ENCODE peak calls at places on chromosomes 16 and 17, in six cellular contexts. A, E, D, T, S and B are unnamed samples.

GRCh38 chr17:67054011-67054591 is 9.7 kb downstream of the CACNG1 start:
- DNase-seq in A (no peak), E (no peak), D (no peak), T (no peak), S (no peak), B (no peak)

GRCh38 chr17:76878568-76878967 is 10.4 kb downstream of the MGAT5B start:
- DNase-seq in A (no peak), E (no peak), D (no peak), T (no peak), S (no peak), B (no peak)

GRCh38 chr17:6286239-6286638 is 148.7 kb downstream of the AIPL1 start:
- DNase-seq in A (no peak), E (peak; percentile 37), D (no peak), T (peak; percentile 4), S (peak; percentile 23), B (no peak)

GRCh38 chr16:15705064-15705565 is 55.1 kb downstream of the NDE1 start:
- DNase-seq in A (no peak), E (no peak), D (no peak), T (no peak), S (no peak), B (no peak)

GRCh38 chr16:5604770-5605169 is 507.2 kb upstream of the EEF2KMT start:
- DNase-seq in A (no peak), E (peak; percentile 13), D (no peak), T (peak; percentile 23), S (no peak), B (no peak)

GRCh38 chr17:67019126-67019507 is 25.2 kb upstream of the CACNG1 start:
- DNase-seq in A (no peak), E (no peak), D (no peak), T (no peak), S (no peak), B (no peak)

GRCh38 chr16:30997887-30998711 is 12.3 kb downstream of the STX1B start:
- DNase-seq in A (no peak), E (no peak), D (no peak), T (peak; percentile 49), S (no peak), B (no peak)

GRCh38 chr16:8931864-8932263 is 31.8 kb downstream of the USP7 start:
- DNase-seq in A (no peak), E (peak; percentile 62), D (no peak), T (peak; percentile 48), S (no peak), B (no peak)

GRCh38 chr16:471353-472198 is 46.1 kb downstream of the RAB11FIP3 start:
- DNase-seq in A (no peak), E (no peak), D (no peak), T (no peak), S (peak; percentile 64), B (no peak)

GRCh38 chr16:24689128-24689527 is 40.3 kb upstream of the TNRC6A start:
- DNase-seq in A (no peak), E (peak; percentile 24), D (no peak), T (peak; percentile 53), S (no peak), B (no peak)

GRCh38 chr17:7262192-7263070 is at the start of gene CLDN7:
- DNase-seq in A (no peak), E (peak; percentile 14), D (no peak), T (no peak), S (peak; percentile 90), B (no peak)

GRCh38 chr16:71629617-71630016 is 3.6 kb downstream of the MARVELD3 start:
- DNase-seq in A (no peak), E (no peak), D (no peak), T (no peak), S (no peak), B (no peak)

GRCh38 chr17:30997270-30997669 is 26.4 kb downstream of the RNF135 start:
- DNase-seq in A (no peak), E (no peak), D (no peak), T (no peak), S (no peak), B (no peak)

GRCh38 chr17:21125862-21126261 is 902 bp upstream of the DHRS7B start:
- DNase-seq in A (no peak), E (no peak), D (no peak), T (no peak), S (no peak), B (no peak)
- TF ChIP-seq POLR2A in A (no peak), E (no peak), D (no peak), T (no peak), S (no peak), B (no peak)

GRCh38 chr17:71760062-71760720 is 360.6 kb upstream of the SOX9 start:
- DNase-seq in A (no peak), E (no peak), D (no peak), T (no peak), S (no peak), B (no peak)
- TF ChIP-seq TAF1 in A (no peak), E (no peak), D (no peak), T (no peak), S (no peak), B (no peak)

GRCh38 chr16:85436636-85437160 is 176.4 kb upstream of the GSE1 start:
- DNase-seq in A (no peak), E (peak; percentile 99), D (no peak), T (no peak), S (peak; percentile 74), B (no peak)

GRCh38 chr16:85435298-85435697 is 177.8 kb upstream of the GSE1 start:
- DNase-seq in A (no peak), E (no peak), D (no peak), T (no peak), S (no peak), B (no peak)

GRCh38 chr16:85436207-85436606 is 176.9 kb upstream of the GSE1 start:
- DNase-seq in A (no peak), E (no peak), D (no peak), T (no peak), S (no peak), B (no peak)

GRCh38 chr16:85438981-85439639 is 174.0 kb upstream of the GSE1 start:
- DNase-seq in A (no peak), E (no peak), D (no peak), T (no peak), S (no peak), B (no peak)

GRCh38 chr16:85437161-85438052 is 175.7 kb upstream of the GSE1 start:
- DNase-seq in A (no peak), E (peak; percentile 86), D (no peak), T (no peak), S (no peak), B (no peak)
- TF ChIP-seq POLR2A in A (no peak), E (no peak), D (no peak), T (no peak), S (no peak), B (no peak)

GRCh38 chr17:83180996-83181481 is 101.6 kb downstream of the METRNL start:
- DNase-seq in A (no peak), E (no peak), D (no peak), T (no peak), S (no peak), B (no peak)
- TF ChIP-seq TAF1 in A (no peak), E (no peak), D (no peak), T (no peak), S (no peak), B (no peak)

DNA sequence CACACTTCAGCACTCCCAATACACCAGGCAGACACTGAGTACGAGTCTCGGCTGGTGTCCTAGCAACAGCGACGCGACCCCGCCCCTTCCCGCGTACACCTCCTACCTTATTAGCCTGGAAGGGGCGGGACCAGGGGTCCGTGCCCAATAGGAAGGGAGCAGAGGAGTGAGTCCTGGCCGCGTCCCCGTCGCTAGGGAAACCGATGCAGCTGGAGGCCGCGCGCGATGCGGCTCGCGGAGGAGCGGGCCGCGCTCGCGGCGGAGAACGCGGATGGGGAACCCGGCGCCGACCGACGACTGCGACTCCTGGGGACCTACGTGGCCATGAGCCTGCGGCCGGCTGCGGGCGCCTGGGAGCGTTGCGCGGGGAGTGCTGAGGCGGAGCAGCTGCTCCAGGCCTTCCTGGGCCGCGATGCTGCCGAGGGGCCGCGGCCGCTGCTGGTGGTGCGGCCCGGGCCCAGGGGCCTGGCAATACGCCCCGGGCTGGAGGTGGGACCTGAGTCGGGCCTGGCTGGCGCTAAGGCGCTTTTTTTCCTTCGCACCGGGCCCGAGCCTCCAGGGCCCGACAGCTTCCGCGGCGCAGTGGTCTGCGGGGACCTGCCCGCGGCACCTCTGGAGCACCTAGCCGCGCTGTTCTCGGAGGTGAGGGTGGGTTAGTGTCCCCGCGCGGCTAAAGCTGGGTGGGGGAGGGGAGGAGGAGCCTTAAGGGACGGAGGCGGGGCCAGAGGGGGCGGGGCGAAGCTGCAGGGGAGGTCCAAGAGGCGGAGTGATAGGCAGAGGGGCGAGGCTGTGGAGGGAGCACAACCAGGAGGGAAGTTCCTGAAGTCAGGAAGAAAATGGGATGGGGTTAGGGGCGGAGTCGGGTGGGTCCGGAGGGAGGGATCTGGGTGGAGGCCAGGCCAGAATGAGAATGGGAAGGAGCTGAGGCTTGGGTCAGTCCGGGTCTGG is at the start of gene DNAH9:
- DNase-seq in A (no peak), E (peak; percentile 89), D (no peak), T (peak; percentile 66), S (peak; percentile 78), B (peak; percentile 5)
- TF ChIP-seq POLR2A in A (no peak), E (no peak), D (no peak), T (no peak), S (no peak), B (no peak)

GRCh38 chr17:35972945-35973332 is 8.4 kb downstream of the CCL16 start:
- DNase-seq in A (no peak), E (no peak), D (no peak), T (peak; percentile 92), S (no peak), B (no peak)
- TF ChIP-seq TAF1 in A (no peak), E (no peak), D (no peak), T (no peak), S (no peak), B (no peak)

GRCh38 chr17:35373532-35373983 is at the start of gene SLFN11:
- DNase-seq in A (peak; percentile 50), E (no peak), D (peak; percentile 30), T (no peak), S (no peak), B (peak; percentile 25)

GRCh38 chr17:35376245-35376644 is 2.8 kb upstream of the SLFN11 start:
- DNase-seq in A (no peak), E (no peak), D (no peak), T (no peak), S (no peak), B (no peak)

GRCh38 chr17:35374766-35375344 is 1.4 kb upstream of the SLFN11 start:
- DNase-seq in A (no peak), E (no peak), D (peak; percentile 13), T (no peak), S (no peak), B (no peak)

GRCh38 chr17:35372846-35373531 is 432 bp downstream of the SLFN11 start:
- DNase-seq in A (no peak), E (peak; percentile 13), D (no peak), T (no peak), S (no peak), B (peak; percentile 17)

DNA sequence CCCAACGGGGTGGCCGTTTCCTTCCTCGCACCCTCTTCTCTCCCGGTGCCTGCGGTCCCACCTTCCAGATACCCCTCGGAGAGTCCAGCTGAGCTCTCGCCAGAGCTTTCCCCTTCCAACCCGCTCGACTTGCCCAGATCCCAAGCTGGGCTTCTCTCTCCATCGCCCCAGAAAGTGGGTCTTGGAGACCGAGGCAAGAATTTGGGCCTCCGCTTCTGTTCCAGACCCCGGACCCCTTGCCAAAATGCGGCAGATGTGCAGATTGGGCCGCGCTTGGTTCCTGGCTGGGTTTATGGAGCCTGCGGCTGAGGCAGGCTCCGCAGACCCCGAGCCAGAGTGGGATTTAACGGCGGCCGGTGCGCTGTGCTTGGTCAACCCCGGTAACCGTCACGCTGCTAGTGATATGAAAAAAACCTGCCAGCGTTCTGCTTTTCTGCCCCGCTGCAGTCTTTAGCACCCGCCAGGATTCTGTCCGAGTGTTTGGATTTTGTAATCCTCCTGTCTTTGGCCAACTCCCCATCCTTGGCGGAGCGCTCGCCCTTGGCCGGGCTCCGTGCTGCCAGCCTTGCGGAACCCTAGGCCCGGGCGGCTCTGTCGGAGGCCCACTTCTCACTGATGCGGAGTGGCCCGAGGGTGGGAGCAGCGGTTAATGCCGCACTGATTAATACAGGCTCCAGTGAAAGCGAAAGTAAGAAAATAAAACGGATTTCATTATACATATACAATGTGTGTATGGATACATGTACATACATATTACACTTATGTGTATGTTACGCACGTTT is 754 bp upstream of the SLFN11 start:
- DNase-seq in A (peak; percentile 23), E (no peak), D (no peak), T (no peak), S (no peak), B (peak; percentile 12)
- TF ChIP-seq POLR2A in A (no peak), E (no peak), D (no peak), T (no peak), S (no peak), B (no peak)